ENCODE peak calls at places on chromosomes 4 and X, in eight cellular contexts. X, H, Z, I, N, D, E and K are unnamed samples. For H3K4me1, the result is how much of the 10 kb centered on the place peaks cover.

GRCh38 chrX:150664290-150664689 is 28.9 kb upstream of the MTMR1 start:
- DNase-seq in X (no peak), H (no peak), Z (peak), I (no peak), N (no peak), D (no peak), E (no peak), K (peak)

GRCh38 chr4:14924080-14924916 is 78.0 kb upstream of the CPEB2 start:
- DNase-seq in X (no peak), H (no peak), Z (no peak), I (no peak), N (no peak), D (no peak), E (no peak), K (no peak)

GRCh38 chr4:56360071-56360470 is 27.2 kb downstream of the AASDH start:
- DNase-seq in X (no peak), H (no peak), Z (no peak), I (no peak), N (no peak), D (no peak), E (no peak), K (no peak)

GRCh38 chr4:13483142-13484044 is 747 bp downstream of the RAB28 start:
- DNase-seq in X (peak), H (no peak), Z (no peak), I (peak), N (no peak), D (peak), E (no peak), K (peak)

GRCh38 chr4:28006021-28006420 is 1145.4 kb downstream of the STIM2 start:
- DNase-seq in X (no peak), H (no peak), Z (no peak), I (no peak), N (no peak), D (no peak), E (no peak), K (no peak)

GRCh38 chrX:48794993-48795501 is 6.8 kb upstream of the HDAC6 start:
- DNase-seq in X (peak), H (no peak), Z (no peak), I (no peak), N (no peak), D (peak), E (no peak), K (no peak)

GRCh38 chrX:138710311-138710791 is 1.2 kb downstream of the FGF13 start:
- DNase-seq in X (no peak), H (no peak), Z (peak), I (no peak), N (no peak), D (no peak), E (no peak), K (no peak)

GRCh38 chr4:80183196-80184052 is 13.9 kb upstream of the PRDM8 start:
- DNase-seq in X (no peak), H (no peak), Z (peak), I (no peak), N (no peak), D (no peak), E (no peak), K (no peak)

GRCh38 chr4:183182873-183183725 is 84.0 kb downstream of the WWC2 start:
- DNase-seq in X (no peak), H (peak), Z (peak), I (peak), N (no peak), D (peak), E (no peak), K (no peak)

GRCh38 chrX:137926090-137926489 is 360.2 kb downstream of the ZIC3 start:
- DNase-seq in X (no peak), H (no peak), Z (no peak), I (no peak), N (no peak), D (peak), E (no peak), K (no peak)

GRCh38 chrX:128458888-128459287 is 406.7 kb upstream of the ACTRT1 start:
- DNase-seq in X (no peak), H (no peak), Z (no peak), I (no peak), N (no peak), D (no peak), E (no peak), K (no peak)

GRCh38 chr4:151921371-151921770 is 160.6 kb upstream of the GATB start:
- DNase-seq in X (no peak), H (no peak), Z (no peak), I (no peak), N (no peak), D (no peak), E (no peak), K (no peak)

GRCh38 chrX:150146271-150146888 is 208.1 kb upstream of the EOLA2 start:
- DNase-seq in X (no peak), H (no peak), Z (no peak), I (no peak), N (no peak), D (no peak), E (no peak), K (no peak)

GRCh38 chr4:94892051-94892450 is 134.3 kb downstream of the BMPR1B start:
- DNase-seq in X (peak), H (no peak), Z (no peak), I (no peak), N (no peak), D (no peak), E (no peak), K (no peak)

GRCh38 chrX:109629310-109629709 is 4.3 kb upstream of the KCNE5 start:
- DNase-seq in X (no peak), H (no peak), Z (no peak), I (no peak), N (no peak), D (no peak), E (no peak), K (no peak)

GRCh38 chr4:93261207-93261606 is 567.3 kb upstream of the ATOH1 start:
- DNase-seq in X (no peak), H (no peak), Z (no peak), I (no peak), N (no peak), D (no peak), E (no peak), K (no peak)

GRCh38 chr4:5101571-5101970 is 50.3 kb downstream of the STK32B start:
- DNase-seq in X (no peak), H (no peak), Z (no peak), I (no peak), N (no peak), D (no peak), E (no peak), K (no peak)

GRCh38 chr4:153326513-153326912 is 18.0 kb upstream of the MND1 start:
- DNase-seq in X (no peak), H (no peak), Z (no peak), I (no peak), N (no peak), D (no peak), E (no peak), K (peak)

GRCh38 chr4:5751918-5752802 is 41.2 kb downstream of the EVC start:
- DNase-seq in X (no peak), H (peak), Z (no peak), I (no peak), N (no peak), D (no peak), E (no peak), K (no peak)

GRCh38 chrX:153074935-153075334 is 2.7 kb downstream of the PNMA6A start:
- DNase-seq in X (no peak), H (no peak), Z (no peak), I (no peak), N (no peak), D (no peak), E (no peak), K (no peak)

GRCh38 chrX:108439434-108439883 is at the start of gene COL4A5:
- DNase-seq in X (peak), H (peak), Z (peak), I (peak), N (no peak), D (peak), E (no peak), K (peak)

GRCh38 chrX:39443240-39443639 is 642.0 kb downstream of the MID1IP1 start:
- DNase-seq in X (no peak), H (no peak), Z (no peak), I (no peak), N (no peak), D (no peak), E (no peak), K (no peak)

GRCh38 chr4:70511365-70511764 is 7.0 kb upstream of the AMTN start:
- DNase-seq in X (no peak), H (no peak), Z (no peak), I (no peak), N (no peak), D (no peak), E (no peak), K (no peak)

GRCh38 chrX:41110801-41111625 is 25.8 kb downstream of the USP9X start:
- DNase-seq in X (no peak), H (no peak), Z (no peak), I (no peak), N (no peak), D (peak), E (no peak), K (no peak)

GRCh38 chrX:49163555-49164419 is 1.2 kb downstream of the MAGIX start:
- DNase-seq in X (peak), H (peak), Z (peak), I (peak), N (peak), D (peak), E (peak), K (peak)

GRCh38 chr4:76736434-76736833 is 161.5 kb downstream of the SOWAHB start:
- DNase-seq in X (no peak), H (no peak), Z (no peak), I (no peak), N (no peak), D (no peak), E (no peak), K (no peak)

GRCh38 chr4:75180790-75181776 is 248.2 kb downstream of the PARM1 start:
- DNase-seq in X (no peak), H (no peak), Z (no peak), I (no peak), N (peak), D (peak), E (no peak), K (no peak)

GRCh38 chr4:67909910-67910905 is 26.4 kb upstream of the TMPRSS11D start:
- DNase-seq in X (no peak), H (no peak), Z (no peak), I (peak), N (no peak), D (peak), E (no peak), K (no peak)

GRCh38 chr4:115159141-115159540 is 45.7 kb upstream of the NDST4 start:
- DNase-seq in X (no peak), H (no peak), Z (no peak), I (no peak), N (no peak), D (no peak), E (no peak), K (no peak)

GRCh38 chr4:54149323-54149722 is 49.4 kb downstream of the GSX2 start:
- DNase-seq in X (no peak), H (no peak), Z (no peak), I (no peak), N (no peak), D (no peak), E (no peak), K (no peak)

GRCh38 chrX:47321978-47322377 is 48.4 kb upstream of the ZNF157 start:
- DNase-seq in X (no peak), H (peak), Z (no peak), I (no peak), N (no peak), D (no peak), E (no peak), K (no peak)

GRCh38 chr4:153987291-153987690 is 198.4 kb upstream of the SFRP2 start:
- DNase-seq in X (no peak), H (no peak), Z (no peak), I (no peak), N (no peak), D (no peak), E (no peak), K (no peak)

GRCh38 chrX:19775830-19776498 is 111.4 kb downstream of the SH3KBP1 start:
- DNase-seq in X (no peak), H (no peak), Z (no peak), I (no peak), N (no peak), D (no peak), E (no peak), K (no peak)

GRCh38 chrX:22338740-22339139 is 66.0 kb downstream of the CBLL2 start:
- DNase-seq in X (no peak), H (no peak), Z (no peak), I (no peak), N (no peak), D (no peak), E (no peak), K (no peak)

GRCh38 chrX:68633981-68634380 is 13.5 kb upstream of the STARD8 start:
- DNase-seq in X (no peak), H (no peak), Z (no peak), I (no peak), N (no peak), D (no peak), E (no peak), K (no peak)

GRCh38 chr4:113468165-113469022 is 293.1 kb downstream of the CAMK2D start:
- DNase-seq in X (peak), H (peak), Z (peak), I (peak), N (no peak), D (no peak), E (peak), K (peak)

GRCh38 chr4:127783026-127783769 is 1.1 kb downstream of the HSPA4L start:
- DNase-seq in X (peak), H (no peak), Z (peak), I (peak), N (no peak), D (peak), E (peak), K (peak)

GRCh38 chr4:86178216-86178615 is 181.6 kb downstream of the MAPK10 start:
- DNase-seq in X (no peak), H (no peak), Z (no peak), I (no peak), N (no peak), D (no peak), E (no peak), K (no peak)

GRCh38 chrX:65610040-65610439 is 57.4 kb upstream of the MSN start:
- DNase-seq in X (no peak), H (no peak), Z (no peak), I (no peak), N (no peak), D (peak), E (no peak), K (no peak)

GRCh38 chr4:140149851-140150635 is 3.9 kb downstream of the MAML3 start:
- DNase-seq in X (peak), H (no peak), Z (peak), I (no peak), N (no peak), D (peak), E (peak), K (peak)

DNA sequence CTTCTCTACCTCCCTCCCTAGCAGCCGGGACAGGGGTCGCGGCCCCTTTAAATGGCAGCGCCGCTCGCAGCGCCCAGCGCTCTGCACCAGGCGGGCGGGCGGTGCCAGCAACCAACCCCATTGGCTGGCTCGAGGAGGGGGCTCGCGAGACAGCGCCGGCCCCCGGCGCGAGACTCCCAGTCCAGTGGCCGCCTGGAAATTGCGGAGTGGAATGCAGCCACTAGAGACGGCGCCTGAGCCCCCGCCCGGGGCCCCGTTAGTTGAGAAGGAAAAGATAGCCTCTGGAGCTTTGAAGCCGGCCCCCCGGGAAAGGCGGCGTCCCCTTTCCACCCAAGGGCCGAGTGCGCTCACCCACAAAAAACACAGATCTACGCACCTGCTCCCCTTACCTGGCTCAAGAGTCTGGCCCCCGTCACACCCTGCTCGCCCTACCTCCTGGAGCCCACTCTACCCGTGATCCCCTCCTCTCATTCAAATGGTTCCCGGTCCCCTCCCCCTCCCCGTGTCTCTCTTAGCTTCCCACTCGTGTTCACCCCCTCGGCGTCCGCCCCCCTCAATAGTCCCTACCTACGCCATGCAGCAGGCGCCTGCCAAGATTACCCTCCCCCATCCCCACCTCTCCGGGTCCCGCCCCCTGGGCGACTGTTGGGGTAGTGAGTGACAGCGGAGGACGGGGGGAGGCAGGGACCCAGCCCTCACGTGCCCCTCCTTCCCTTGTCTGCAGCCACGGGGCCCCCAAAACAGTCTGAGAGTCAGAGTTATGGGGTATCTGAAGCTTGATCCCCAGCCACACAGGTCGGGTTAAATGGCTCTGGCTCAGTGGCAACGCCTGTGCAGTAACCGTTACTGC is at the start of gene ZMYM3:
- DNase-seq in X (peak), H (no peak), Z (peak), I (peak), N (peak), D (peak), E (peak), K (peak)
- TF ChIP-seq POLR2A in X (no peak), H (no peak), Z (no peak), I (peak), N (peak), D (peak), E (no peak), K (no peak)

GRCh38 chr4:10003666-10004065 is 17.6 kb downstream of the SLC2A9 start:
- DNase-seq in X (no peak), H (no peak), Z (no peak), I (no peak), N (peak), D (no peak), E (no peak), K (no peak)
- TF ChIP-seq EP300 in X (no peak), H (no peak), Z (no peak), I (no peak), N (peak), D (no peak), E (no peak), K (no peak)

GRCh38 chr4:23710298-23710697 is 179.5 kb downstream of the PPARGC1A start:
- DNase-seq in X (no peak), H (no peak), Z (no peak), I (no peak), N (no peak), D (no peak), E (no peak), K (no peak)
- H3K4me1 ChIP-seq in X (under half), H (under half), Z (under half), I (under half), N (under half), D (under half), E (under half), K (under half)

GRCh38 chr4:174928174-174928573 is 10.0 kb downstream of the ADAM29 start:
- DNase-seq in X (no peak), H (no peak), Z (no peak), I (no peak), N (peak), D (no peak), E (no peak), K (no peak)
- TF ChIP-seq POLR2A in X (no peak), H (no peak), Z (no peak), I (no peak), N (no peak), D (no peak), E (no peak), K (no peak)

DNA sequence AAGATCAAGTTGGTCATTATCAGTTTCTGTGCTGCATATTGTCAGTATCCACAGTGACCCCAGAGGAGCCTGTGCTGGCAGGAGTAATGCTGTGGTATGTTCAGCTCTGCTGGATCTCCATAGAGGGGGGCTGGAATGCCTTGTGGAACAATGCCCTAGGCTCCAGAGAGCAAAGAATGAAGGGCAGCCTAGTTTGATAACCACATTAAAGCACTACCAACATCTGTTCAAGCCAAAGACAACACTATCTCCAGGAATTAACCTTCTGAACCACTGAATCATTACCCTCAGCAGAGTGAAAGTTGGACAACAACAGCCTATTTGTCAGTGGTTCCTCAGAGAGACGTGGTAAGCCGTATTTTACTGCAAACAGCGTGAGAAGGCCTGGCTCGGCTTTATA is 192.3 kb upstream of the CXorf66 start:
- DNase-seq in X (no peak), H (no peak), Z (no peak), I (no peak), N (no peak), D (no peak), E (no peak), K (no peak)
- TF ChIP-seq EP300 in X (no peak), H (no peak), Z (no peak), I (no peak), N (no peak), D (no peak), E (no peak), K (no peak)

GRCh38 chrX:13694983-13695382 is 6.1 kb downstream of the RAB9A start:
- DNase-seq in X (no peak), H (no peak), Z (no peak), I (no peak), N (no peak), D (no peak), E (no peak), K (no peak)
- H3K4me1 ChIP-seq in X (under half), H (under half), Z (under half), I (under half), N (under half), D (half or more), E (under half), K (half or more)